ENCODE peak calls at places on chromosomes 7 and 10, in ten cellular contexts. P, G, Y, N, Z, K, D, U, L and O are unnamed samples.

GRCh38 chr10:97676770-97677581 is 10.1 kb downstream of the AVPI1 start:
- DNase-seq in L (peak; percentile 53), Y (peak; percentile 77), G (no peak), U (no peak), N (no peak), D (no peak), K (no peak), Z (peak; percentile 63), P (peak; percentile 58), O (peak; percentile 81)

GRCh38 chr7:94510582-94511456 is 1.2 kb downstream of the CASD1 start:
- DNase-seq in U (peak; percentile 9), Y (peak; percentile 54), N (no peak), D (no peak), G (peak; percentile 24), K (peak; percentile 59), Z (peak; percentile 2), P (no peak), L (no peak), O (no peak)

GRCh38 chr10:48464121-48464870 is 140.6 kb downstream of the ARHGAP22 start:
- DNase-seq in G (no peak), N (peak; percentile 34), D (no peak), P (peak; percentile 26), K (no peak), U (no peak), Y (no peak), Z (no peak), L (no peak), O (peak; percentile 51)

GRCh38 chr10:110698782-110699201 is 54.7 kb downstream of the RBM20 start:
- DNase-seq in G (no peak), Z (peak; percentile 13), K (no peak), N (no peak), P (no peak), U (no peak), Y (no peak), L (no peak), D (no peak), O (no peak)

GRCh38 chr10:78948616-78949015 is 120.2 kb upstream of the ZMIZ1 start:
- DNase-seq in D (no peak), Z (no peak), P (no peak), U (no peak), K (no peak), G (no peak), L (no peak), N (no peak), Y (no peak), O (no peak)

GRCh38 chr7:69412331-69413146 is 185.7 kb upstream of the AUTS2 start:
- DNase-seq in U (no peak), L (peak; percentile 7), D (peak; percentile 68), G (peak; percentile 42), K (peak; percentile 75), Z (no peak), N (peak; percentile 73), P (no peak), Y (peak; percentile 89), O (peak; percentile 55)

GRCh38 chr10:110411047-110411410 is 86.7 kb upstream of the DUSP5 start:
- DNase-seq in G (no peak), P (no peak), N (no peak), Y (peak; percentile 67), U (no peak), D (no peak), L (no peak), K (no peak), Z (peak; percentile 75), O (no peak)

GRCh38 chr7:111292026-111292430 is 201.1 kb downstream of the LRRN3 start:
- DNase-seq in N (no peak), U (no peak), D (no peak), P (no peak), Z (peak; percentile 24), L (no peak), K (no peak), Y (no peak), G (no peak), O (no peak)

GRCh38 chr7:98134420-98134819 is 27.8 kb downstream of the LMTK2 start:
- DNase-seq in Z (no peak), D (no peak), G (no peak), P (no peak), K (no peak), L (no peak), Y (no peak), N (no peak), U (no peak), O (no peak)

GRCh38 chr10:113854757-113855626 is 531 bp downstream of the NHLRC2 start:
- DNase-seq in U (no peak), D (peak; percentile 31), Z (peak; percentile 28), Y (peak; percentile 62), G (peak; percentile 39), N (peak; percentile 83), K (peak; percentile 71), L (peak; percentile 52), P (no peak), O (peak; percentile 89)

DNA sequence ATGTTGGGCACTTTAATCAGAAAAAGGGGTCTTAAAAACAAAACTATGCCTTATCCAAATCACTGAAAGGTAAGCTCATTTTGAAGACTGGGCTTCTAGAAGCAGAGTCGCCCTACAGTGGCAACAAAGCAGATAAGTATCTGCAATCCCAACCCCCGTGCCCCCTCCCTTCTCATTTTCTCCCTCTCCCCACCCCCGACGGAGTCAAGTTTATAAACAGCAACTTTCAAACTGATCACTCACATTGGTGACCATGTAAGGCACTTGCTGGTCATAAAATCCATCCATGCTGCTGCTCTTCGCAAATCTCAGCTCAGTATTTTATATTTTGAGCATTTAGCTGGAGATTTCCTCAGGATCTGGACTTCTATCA is 715 bp downstream of the ETV1 start:
- DNase-seq in N (peak; percentile 58), Y (no peak), P (no peak), L (no peak), K (peak; percentile 74), U (no peak), Z (peak; percentile 26), G (peak; percentile 47), D (no peak), O (no peak)
- H3K4me3 ChIP-seq in N (peak overlapping the region; percentile 69), Y (peak overlapping the region; percentile 61), P (peak overlapping the region; percentile 78), L (peak overlapping the region; percentile 77), K (peak overlapping the region; percentile 81), U (peak overlapping the region; percentile 76), Z (peak overlapping the region; percentile 91), G (peak overlapping the region; percentile 52), D (peak overlapping the region; percentile 34), O (peak overlapping the region; percentile 64)

GRCh38 chr10:72277340-72277995 is 3.7 kb downstream of the DDIT4 start:
- DNase-seq in Y (peak; percentile 74), D (no peak), K (no peak), G (no peak), U (no peak), N (no peak), P (no peak), L (no peak), Z (peak; percentile 29), O (no peak)

GRCh38 chr10:72276013-72276387 is 2.3 kb downstream of the DDIT4 start:
- DNase-seq in N (no peak), Y (peak; percentile 57), Z (no peak), P (no peak), D (no peak), L (peak; percentile 66), U (no peak), K (peak; percentile 79), G (no peak), O (no peak)

GRCh38 chr10:72277996-72278667 is 4.4 kb downstream of the DDIT4 start:
- DNase-seq in Z (peak; percentile 8), P (no peak), Y (peak; percentile 70), U (no peak), N (no peak), L (no peak), G (no peak), K (no peak), D (no peak), O (no peak)

GRCh38 chr10:72275351-72276012 is 1.8 kb downstream of the DDIT4 start:
- DNase-seq in L (peak; percentile 46), N (no peak), G (no peak), Y (peak; percentile 45), K (peak; percentile 64), U (no peak), D (no peak), P (no peak), Z (peak; percentile 34), O (no peak)

DNA sequence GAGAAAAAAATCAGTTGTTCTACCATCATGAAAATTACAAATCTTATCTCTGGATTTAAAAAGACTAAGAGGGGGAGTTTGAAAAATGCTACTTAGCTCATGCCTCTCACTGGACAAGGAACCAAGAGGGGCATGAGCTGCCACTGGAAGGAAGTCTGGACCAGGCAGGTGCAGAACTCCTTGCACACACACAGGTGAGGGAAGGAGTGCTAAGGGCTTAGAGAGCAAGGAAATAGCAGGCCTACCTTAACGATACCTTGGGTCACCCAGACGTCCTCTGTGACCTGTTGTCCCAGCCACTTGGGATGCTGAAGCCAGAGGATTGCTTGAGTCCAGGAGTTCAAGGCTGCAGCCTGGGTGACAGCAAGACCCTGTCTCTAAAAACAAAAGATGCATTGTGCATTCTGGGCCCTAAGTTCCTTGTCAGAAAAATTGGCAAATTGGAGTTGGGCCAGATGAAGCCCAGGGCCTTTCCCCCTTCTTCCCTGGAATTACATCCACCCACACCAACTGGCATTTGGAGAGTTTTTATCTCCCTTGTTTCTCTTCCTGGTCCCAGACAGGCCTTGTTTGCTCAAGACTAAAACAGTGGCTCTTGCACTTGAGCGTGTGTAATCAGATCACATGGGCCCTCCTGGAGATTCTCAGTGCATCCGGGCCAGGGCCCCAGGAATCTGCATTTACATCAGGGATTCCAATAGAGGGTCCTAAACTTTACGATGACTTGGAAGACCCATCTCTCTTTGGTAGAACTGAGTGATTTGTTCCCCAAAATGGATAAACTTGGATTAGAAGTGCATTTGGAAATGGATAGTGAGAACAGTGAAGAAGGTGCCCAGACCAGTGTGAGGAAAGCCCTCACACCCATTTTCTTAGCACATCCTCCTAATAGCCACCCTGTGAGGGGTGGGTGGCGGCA is 3.0 kb downstream of the DDIT4 start:
- DNase-seq in N (no peak), G (no peak), D (no peak), K (peak; percentile 72), L (peak; percentile 44), U (no peak), Z (peak; percentile 73), P (no peak), Y (peak; percentile 89), O (no peak)
- TF ChIP-seq POLR2A in N (no peak), G (no peak), D (no peak), K (peak; percentile 52), L (no peak), U (peak; percentile 80), Z (peak; percentile 70), P (peak; percentile 20), Y (peak; percentile 86), O (no peak)

DNA sequence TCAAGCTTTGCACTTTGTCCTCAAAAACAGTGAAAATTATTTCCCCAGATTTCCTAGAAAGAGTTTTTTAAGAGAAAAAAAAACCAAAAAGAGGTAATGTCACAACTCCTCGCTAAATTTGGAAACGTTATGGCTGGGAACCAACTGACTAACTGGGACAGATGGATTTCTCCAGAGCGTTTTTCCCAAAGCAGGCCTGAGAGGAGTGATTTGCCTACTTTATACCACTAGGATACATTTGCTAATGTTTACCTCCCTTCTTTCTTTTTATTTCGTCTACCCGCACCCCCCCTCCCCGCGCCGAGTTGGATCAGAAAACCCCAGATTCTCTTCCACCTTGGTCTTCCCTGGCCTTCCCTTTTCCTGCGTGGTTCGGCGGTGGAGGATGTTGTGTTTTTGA is 7.2 kb downstream of the CPA2 start:
- DNase-seq in G (peak; percentile 61), K (no peak), L (no peak), N (no peak), Z (peak; percentile 68), U (no peak), P (no peak), Y (no peak), D (no peak), O (no peak)
- H3K4me3 ChIP-seq in G (no peak overlapping the region), K (no peak overlapping the region), L (no peak overlapping the region), N (no peak overlapping the region), Z (no peak overlapping the region), U (peak overlapping the region; percentile 13), P (peak overlapping the region; percentile 16), Y (no peak overlapping the region), D (no peak overlapping the region), O (no peak overlapping the region)

GRCh38 chr10:75431180-75432111 is at the start of gene LRMDA:
- DNase-seq in Z (no peak), N (peak; percentile 67), P (peak; percentile 63), Y (peak; percentile 22), U (no peak), D (no peak), G (peak; percentile 41), K (peak; percentile 79), L (peak; percentile 42), O (peak; percentile 90)
- TF ChIP-seq POLR2A in Z (no peak), N (no peak), P (no peak), Y (no peak), U (no peak), D (no peak), G (no peak), K (peak; percentile 37), L (no peak), O (no peak)